ENCODE peak calls at places on chromosome 5, in seven cellular contexts. E is mesenchymal stem cell, P is H9, V is IMR-90, T is H1, J is neuronal stem cell, U is mesendoderm. B is an unnamed sample.

GRCh38 chr5:176355400-176356178 is 6.0 kb downstream of the KIAA1191 start:
- DNase-seq in E (no peak), P (peak), V (no peak), T (no peak), J (no peak), U (peak), B (no peak)

GRCh38 chr5:97529354-97529753 is 346.3 kb upstream of the RIOK2 start:
- DNase-seq in E (no peak), P (no peak), V (no peak), T (no peak), J (no peak), U (no peak), B (no peak)

GRCh38 chr5:164958688-164959087 is 1453.3 kb downstream of the MAT2B start:
- DNase-seq in E (no peak), P (no peak), V (no peak), T (no peak), J (no peak), U (no peak), B (no peak)

GRCh38 chr5:54415147-54415546 is 40.4 kb upstream of the HSPB3 start:
- DNase-seq in E (no peak), P (no peak), V (no peak), T (no peak), J (no peak), U (no peak), B (no peak)

GRCh38 chr5:173204185-173204979 is 30.6 kb downstream of the NKX2-5 start:
- DNase-seq in E (peak), P (no peak), V (peak), T (no peak), J (no peak), U (no peak), B (peak)

GRCh38 chr5:76831108-76831447 is 12.2 kb downstream of the F2RL1 start:
- DNase-seq in E (peak), P (no peak), V (peak), T (no peak), J (no peak), U (peak), B (peak)

GRCh38 chr5:147558826-147559225 is 49.0 kb upstream of the DPYSL3 start:
- DNase-seq in E (peak), P (peak), V (peak), T (no peak), J (no peak), U (peak), B (peak)

GRCh38 chr5:68730220-68731010 is 363.4 kb upstream of the SLC30A5 start:
- DNase-seq in E (peak), P (no peak), V (peak), T (no peak), J (no peak), U (peak), B (no peak)

GRCh38 chr5:35120745-35121144 is 73.0 kb upstream of the AGXT2 start:
- DNase-seq in E (no peak), P (no peak), V (peak), T (no peak), J (no peak), U (no peak), B (no peak)

GRCh38 chr5:29069104-29069402 is 2030.7 kb upstream of the CDH9 start:
- DNase-seq in E (no peak), P (no peak), V (no peak), T (no peak), J (no peak), U (no peak), B (no peak)

GRCh38 chr5:112757468-112758208 is 20.0 kb downstream of the APC start:
- DNase-seq in E (peak), P (no peak), V (peak), T (no peak), J (peak), U (peak), B (no peak)

GRCh38 chr5:72108200-72109050 is 1.1 kb downstream of the MAP1B start:
- DNase-seq in E (peak), P (peak), V (peak), T (no peak), J (peak), U (peak), B (no peak)

GRCh38 chr5:42811591-42812392 is at the start of gene SELENOP:
- DNase-seq in E (peak), P (no peak), V (no peak), T (peak), J (peak), U (peak), B (no peak)

GRCh38 chr5:139752506-139753350 is 42.9 kb upstream of the PSD2 start:
- DNase-seq in E (peak), P (no peak), V (peak), T (no peak), J (no peak), U (no peak), B (no peak)

GRCh38 chr5:175922192-175922885 is 45.8 kb downstream of the THOC3 start:
- DNase-seq in E (peak), P (no peak), V (peak), T (no peak), J (no peak), U (no peak), B (peak)

GRCh38 chr5:172569862-172570558 is 71.1 kb upstream of the NEURL1B start:
- DNase-seq in E (no peak), P (peak), V (no peak), T (no peak), J (no peak), U (peak), B (no peak)

GRCh38 chr5:91101777-91102379 is 281.2 kb downstream of the ARRDC3 start:
- DNase-seq in E (peak), P (peak), V (peak), T (peak), J (peak), U (peak), B (peak)

GRCh38 chr5:31232273-31232888 is 38.9 kb downstream of the CDH6 start:
- DNase-seq in E (peak), P (peak), V (peak), T (peak), J (peak), U (peak), B (no peak)

GRCh38 chr5:17069995-17070405 is 133.9 kb upstream of the MYO10 start:
- DNase-seq in E (no peak), P (no peak), V (no peak), T (no peak), J (no peak), U (no peak), B (no peak)

GRCh38 chr5:116497648-116498047 is 77.0 kb downstream of the SEMA6A start:
- DNase-seq in E (no peak), P (no peak), V (no peak), T (no peak), J (no peak), U (no peak), B (no peak)

GRCh38 chr5:10283927-10284635 is 23.6 kb downstream of the CMBL start:
- DNase-seq in E (peak), P (peak), V (peak), T (peak), J (peak), U (peak), B (peak)

GRCh38 chr5:76990899-76991475 is 38.1 kb downstream of the CRHBP start:
- DNase-seq in E (no peak), P (no peak), V (no peak), T (no peak), J (no peak), U (no peak), B (no peak)

GRCh38 chr5:14663734-14664269 is 716 bp upstream of the OTULIN start:
- DNase-seq in E (no peak), P (no peak), V (no peak), T (no peak), J (no peak), U (peak), B (no peak)

GRCh38 chr5:65992630-65993029 is 66.3 kb downstream of the ERBIN start:
- DNase-seq in E (no peak), P (no peak), V (no peak), T (no peak), J (no peak), U (no peak), B (no peak)

GRCh38 chr5:42993516-42994284 is 46.4 kb downstream of the ANXA2R start:
- DNase-seq in E (peak), P (peak), V (peak), T (no peak), J (no peak), U (no peak), B (peak)

GRCh38 chr5:93100976-93101375 is 480.0 kb downstream of the NR2F1-AS1 start:
- DNase-seq in E (no peak), P (no peak), V (no peak), T (no peak), J (no peak), U (no peak), B (peak)

GRCh38 chr5:15956622-15957021 is 223.0 kb downstream of the MARCHF11 start:
- DNase-seq in E (no peak), P (no peak), V (no peak), T (no peak), J (no peak), U (no peak), B (no peak)

GRCh38 chr5:76074487-76074886 is 8.7 kb upstream of the SV2C start:
- DNase-seq in E (no peak), P (peak), V (no peak), T (no peak), J (no peak), U (peak), B (peak)

GRCh38 chr5:172303090-172303995 is 19.8 kb upstream of the UBTD2 start:
- DNase-seq in E (no peak), P (no peak), V (no peak), T (no peak), J (no peak), U (peak), B (peak)

GRCh38 chr5:74575741-74576538 is 64.6 kb downstream of the ENC1 start:
- DNase-seq in E (peak), P (no peak), V (peak), T (no peak), J (no peak), U (no peak), B (peak)

GRCh38 chr5:140346348-140347221 is at the start of gene HBEGF:
- DNase-seq in E (peak), P (peak), V (peak), T (peak), J (peak), U (peak), B (peak)

GRCh38 chr5:172479034-172479783 is 24.9 kb upstream of the SH3PXD2B start:
- DNase-seq in E (peak), P (peak), V (peak), T (peak), J (peak), U (peak), B (peak)

DNA sequence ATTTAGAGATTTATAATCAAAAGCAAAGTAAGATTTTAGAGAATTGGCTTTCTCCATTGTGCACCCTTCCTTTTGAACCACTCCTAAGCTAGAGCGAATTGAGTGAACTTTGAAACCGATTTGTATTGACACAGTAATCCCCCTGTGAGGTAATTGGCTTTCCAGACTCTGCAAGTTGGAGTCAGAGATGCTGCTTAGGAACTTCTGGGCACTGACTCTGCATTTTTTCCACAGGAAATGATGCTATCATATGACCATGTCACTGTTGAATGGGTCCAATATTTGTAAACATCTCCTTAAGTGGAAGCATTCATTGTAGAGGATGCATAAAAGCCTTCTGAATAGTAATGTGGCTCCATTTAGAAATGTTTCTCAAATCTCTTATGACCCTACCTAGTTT is 394.4 kb upstream of the ZNF608 start:
- DNase-seq in E (peak), P (no peak), V (peak), T (no peak), J (no peak), U (no peak), B (no peak)
- H4K8ac ChIP-seq in E (no peak), P (no peak), V (no peak), T (no peak), J (no peak), U (no peak), B (no peak)

DNA sequence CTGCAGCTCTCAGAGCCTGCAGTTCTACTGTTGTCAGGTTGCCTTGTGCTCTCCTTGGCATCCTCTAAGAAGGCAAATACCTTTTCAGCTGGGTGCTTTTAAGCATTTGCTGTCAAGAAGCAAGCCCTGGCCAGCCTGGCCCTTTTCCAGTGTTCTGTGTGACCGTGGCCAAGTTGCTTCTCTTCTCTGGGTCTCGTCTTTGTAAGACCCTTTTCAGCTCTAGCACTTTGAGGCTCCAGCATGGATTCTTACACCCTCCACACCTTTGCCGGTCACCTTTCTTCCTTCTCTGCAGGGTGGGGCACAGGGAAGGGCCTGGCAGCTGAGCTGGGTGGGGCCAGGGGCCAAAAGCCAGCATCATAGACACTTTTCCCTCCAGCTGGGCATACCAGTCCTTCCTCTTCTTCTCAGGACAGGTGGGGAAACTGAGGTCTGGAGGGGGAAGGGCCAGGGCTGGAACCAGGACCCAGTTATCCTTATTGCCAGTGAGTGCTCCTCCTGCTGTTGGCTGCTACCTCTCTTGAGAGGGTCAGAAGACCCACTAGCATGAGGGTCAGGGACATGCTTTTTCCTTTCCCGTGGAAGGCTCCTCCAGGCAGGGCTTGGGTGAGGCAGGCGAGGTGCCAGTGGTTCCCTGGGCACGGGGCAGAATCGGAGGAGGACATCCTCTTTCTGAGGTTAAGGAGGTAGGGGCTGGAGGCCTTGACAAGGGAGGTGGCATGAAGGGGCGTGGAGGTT is 479 bp upstream of the NDST1 start:
- DNase-seq in E (no peak), P (no peak), V (no peak), T (no peak), J (no peak), U (no peak), B (no peak)
- H3K23ac ChIP-seq in E (peak), P (no peak), V (no peak), T (no peak), J (no peak), U (no peak), B (no peak)

GRCh38 chr5:156378159-156378558 is 51.2 kb downstream of the SGCD start:
- DNase-seq in E (no peak), P (no peak), V (no peak), T (no peak), J (no peak), U (no peak), B (no peak)

GRCh38 chr5:156380846-156381245 is 53.9 kb downstream of the SGCD start:
- DNase-seq in E (peak), P (no peak), V (peak), T (no peak), J (no peak), U (peak), B (peak)

GRCh38 chr5:156379198-156379597 is 52.2 kb downstream of the SGCD start:
- DNase-seq in E (no peak), P (no peak), V (no peak), T (no peak), J (no peak), U (no peak), B (no peak)

GRCh38 chr5:156376751-156377150 is 49.8 kb downstream of the SGCD start:
- DNase-seq in E (no peak), P (no peak), V (no peak), T (no peak), J (no peak), U (no peak), B (no peak)

GRCh38 chr5:156375895-156376495 is 49.0 kb downstream of the SGCD start:
- DNase-seq in E (no peak), P (no peak), V (no peak), T (no peak), J (no peak), U (no peak), B (no peak)
- H4K8ac ChIP-seq in E (no peak), P (no peak), V (no peak), T (no peak), J (no peak), U (no peak), B (no peak)

DNA sequence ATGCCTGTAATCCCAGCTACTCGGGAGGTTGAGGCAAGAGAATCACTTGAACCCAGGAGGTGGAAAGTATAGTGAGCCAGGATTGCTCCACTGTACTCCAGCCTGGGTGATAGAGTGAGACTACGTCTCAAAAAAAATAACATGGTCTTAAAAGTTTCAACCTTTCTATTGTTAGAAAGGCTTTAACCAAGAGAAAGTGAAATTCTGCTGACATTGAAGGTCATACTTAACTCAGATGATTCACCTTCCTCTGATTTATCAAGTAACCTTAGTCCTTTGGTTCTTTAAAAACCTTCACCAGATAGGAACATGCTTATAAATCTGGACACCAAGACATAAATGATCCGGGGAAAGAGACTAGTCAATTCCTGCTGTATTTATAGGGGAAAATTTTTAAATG is 73.3 kb downstream of the FER start:
- DNase-seq in E (no peak), P (no peak), V (no peak), T (no peak), J (no peak), U (no peak), B (no peak)
- H3K23ac ChIP-seq in E (no peak), P (no peak), V (no peak), T (no peak), J (no peak), U (no peak), B (no peak)

B was measured in trophoblast cell.